ENCODE peak calls at places on chromosomes 2 and 18, in ten cellular contexts. A is NCI-H1694 treated with DMSO at 0.1 percent for 48 hours; Y is activated T-helper 1 cell treated with anti-CD3 and anti-CD28 coated beads, Interleukin-2, amount 50 U/mL, for 16 hours; O is ELR; Q is mammary epithelial cell; K is BJ; C is right lobe of liver; W is hypothalamus; E is HTR-8/SVneo; Z is stimulated activated CD4-positive, alpha-beta T cell treated with anti-CD3 and anti-CD28 coated beads, Interleukin-15, amount 100 ng/mL, for 24 hours. R is an unnamed sample.

GRCh38 chr2:86622409-86622877 is 1.2 kb downstream of the RNF103 start:
- DNase-seq in A (peak; percentile 25), Y (no peak), O (peak; percentile 47), Q (peak; percentile 39), K (no peak), C (no peak), W (no peak), E (peak; percentile 26), Z (peak; percentile 45), R (peak; percentile 43)

GRCh38 chr2:222993920-222994650 is 57.9 kb upstream of the KCNE4 start:
- DNase-seq in A (peak; percentile 83), Y (no peak), O (peak; percentile 47), Q (no peak), K (peak; percentile 94), C (no peak), W (peak; percentile 26), E (no peak), Z (no peak), R (peak; percentile 55)

GRCh38 chr2:6793371-6793770 is 72.3 kb downstream of the CMPK2 start:
- DNase-seq in A (no peak), Y (no peak), O (no peak), Q (no peak), K (no peak), C (no peak), W (no peak), E (no peak), Z (no peak), R (no peak)

GRCh38 chr2:219490186-219490585 is 8.5 kb upstream of the GMPPA start:
- DNase-seq in A (no peak), Y (no peak), O (no peak), Q (no peak), K (no peak), C (no peak), W (no peak), E (no peak), Z (no peak), R (no peak)

GRCh38 chr18:63067939-63068338 is 251.6 kb downstream of the BCL2 start:
- DNase-seq in A (no peak), Y (no peak), O (no peak), Q (peak; percentile 49), K (no peak), C (no peak), W (no peak), E (no peak), Z (peak; percentile 19), R (peak; percentile 39)

GRCh38 chr2:98607741-98608117 is 583 bp downstream of the COA5 start:
- DNase-seq in A (no peak), Y (no peak), O (peak; percentile 9), Q (peak; percentile 2), K (no peak), C (no peak), W (no peak), E (no peak), Z (no peak), R (peak; percentile 20)

GRCh38 chr2:45595724-45596435 is 15.2 kb downstream of the SRBD1 start:
- DNase-seq in A (no peak), Y (no peak), O (peak; percentile 71), Q (peak; percentile 42), K (peak; percentile 64), C (no peak), W (no peak), E (no peak), Z (no peak), R (peak; percentile 78)

GRCh38 chr2:224646242-224646846 is 61.2 kb upstream of the CUL3 start:
- DNase-seq in A (peak; percentile 30), Y (no peak), O (peak; percentile 57), Q (no peak), K (no peak), C (no peak), W (no peak), E (no peak), Z (peak; percentile 12), R (peak; percentile 11)

R was measured in kidney tubule cell.